ENCODE peak calls at places on chromosomes 13 and 19, in nine cellular contexts. W is right lobe of liver, S is endodermal cell, H is PC-9, V is upper lobe of left lung, R is cardiac fibroblast, Y is GM23338, M is PC-3, L is psoas muscle. C is an unnamed sample.

GRCh38 chr13:111114362-111115050 is 604 bp upstream of the ARHGEF7 start:
- DNase-seq in W (peak; percentile 55), S (peak; percentile 81), H (no peak), V (no peak), R (peak; percentile 48), Y (peak; percentile 68), M (no peak), L (peak; percentile 69), C (peak; percentile 61)

GRCh38 chr19:52474351-52475127 is 21.2 kb downstream of the ZNF578 start:
- DNase-seq in W (no peak), S (no peak), H (no peak), V (no peak), R (no peak), Y (no peak), M (no peak), L (no peak), C (no peak)

GRCh38 chr13:44763604-44764311 is 187.6 kb upstream of the TSC22D1 start:
- DNase-seq in W (no peak), S (no peak), H (no peak), V (no peak), R (no peak), Y (no peak), M (no peak), L (no peak), C (peak; percentile 28)

GRCh38 chr13:48808689-48809088 is 155.0 kb downstream of the CYSLTR2 start:
- DNase-seq in W (no peak), S (no peak), H (no peak), V (no peak), R (peak; percentile 40), Y (no peak), M (no peak), L (no peak), C (no peak)

GRCh38 chr19:32869369-32870153 is at the start of gene SLC7A9:
- DNase-seq in W (peak; percentile 48), S (no peak), H (no peak), V (no peak), R (no peak), Y (no peak), M (no peak), L (no peak), C (no peak)

GRCh38 chr13:66748712-66749111 is 481.4 kb downstream of the PCDH9 start:
- DNase-seq in W (no peak), S (no peak), H (no peak), V (no peak), R (peak; percentile 11), Y (no peak), M (no peak), L (no peak), C (peak; percentile 15)

GRCh38 chr19:54470991-54471782 is 1.9 kb downstream of the CDC42EP5 start:
- DNase-seq in W (no peak), S (peak; percentile 72), H (peak; percentile 43), V (peak; percentile 31), R (peak; percentile 48), Y (peak; percentile 69), M (no peak), L (peak; percentile 24), C (peak; percentile 47)

GRCh38 chr19:1992759-1993260 is 22.7 kb downstream of the BTBD2 start:
- DNase-seq in W (no peak), S (peak; percentile 90), H (no peak), V (no peak), R (peak; percentile 15), Y (peak; percentile 85), M (peak; percentile 13), L (no peak), C (peak; percentile 26)

GRCh38 chr13:45339867-45340266 is 1.1 kb downstream of the TPT1 start:
- DNase-seq in W (no peak), S (no peak), H (no peak), V (no peak), R (no peak), Y (no peak), M (no peak), L (no peak), C (no peak)

GRCh38 chr13:40484101-40484800 is 182.2 kb downstream of the FOXO1 start:
- DNase-seq in W (no peak), S (no peak), H (no peak), V (no peak), R (no peak), Y (no peak), M (no peak), L (no peak), C (no peak)

GRCh38 chr19:46482645-46483044 is 11.3 kb upstream of the PNMA8A start:
- DNase-seq in W (no peak), S (no peak), H (no peak), V (no peak), R (peak; percentile 61), Y (no peak), M (no peak), L (no peak), C (peak; percentile 77)

GRCh38 chr13:39144941-39145533 is 106.8 kb downstream of the NHLRC3 start:
- DNase-seq in W (peak; percentile 21), S (peak; percentile 83), H (peak; percentile 30), V (peak; percentile 26), R (peak; percentile 84), Y (peak; percentile 80), M (peak; percentile 65), L (peak; percentile 39), C (peak; percentile 76)

GRCh38 chr13:112849500-112849899 is 119.5 kb upstream of the MCF2L start:
- DNase-seq in W (no peak), S (no peak), H (no peak), V (peak; percentile 71), R (no peak), Y (no peak), M (peak; percentile 43), L (no peak), C (no peak)

GRCh38 chr13:40351537-40352384 is 314.7 kb downstream of the FOXO1 start:
- DNase-seq in W (no peak), S (no peak), H (no peak), V (no peak), R (no peak), Y (no peak), M (no peak), L (no peak), C (no peak)

GRCh38 chr13:94408300-94409036 is 71.0 kb downstream of the DCT start:
- DNase-seq in W (no peak), S (no peak), H (no peak), V (no peak), R (no peak), Y (no peak), M (no peak), L (no peak), C (no peak)

GRCh38 chr19:858868-859843 is at the start of gene CFD:
- DNase-seq in W (peak; percentile 58), S (no peak), H (peak; percentile 55), V (peak; percentile 69), R (no peak), Y (no peak), M (no peak), L (peak; percentile 76), C (no peak)

GRCh38 chr19:22604571-22605274 is 29.4 kb upstream of the ZNF492 start:
- DNase-seq in W (no peak), S (no peak), H (no peak), V (no peak), R (no peak), Y (no peak), M (no peak), L (no peak), C (no peak)

GRCh38 chr13:101640797-101641400 is 188.4 kb downstream of the ITGBL1 start:
- DNase-seq in W (no peak), S (no peak), H (no peak), V (no peak), R (peak; percentile 89), Y (no peak), M (peak; percentile 95), L (no peak), C (peak; percentile 81)

GRCh38 chr13:41548870-41549269 is 91.5 kb downstream of the RGCC start:
- DNase-seq in W (no peak), S (no peak), H (no peak), V (no peak), R (no peak), Y (no peak), M (no peak), L (no peak), C (no peak)

GRCh38 chr13:36088001-36088400 is 43.2 kb downstream of the DCLK1 start:
- DNase-seq in W (no peak), S (no peak), H (peak; percentile 1), V (no peak), R (no peak), Y (no peak), M (peak; percentile 20), L (no peak), C (peak; percentile 70)
- TF ChIP-seq CTCF in W (no peak), S (no peak), H (peak; percentile 19), V (no peak), R (no peak), Y (no peak), M (no peak), L (no peak), C (peak; percentile 25)

GRCh38 chr19:18869781-18870530 is 26.0 kb downstream of the CERS1 start:
- DNase-seq in W (no peak), S (peak; percentile 86), H (no peak), V (no peak), R (no peak), Y (peak; percentile 88), M (no peak), L (peak; percentile 17), C (no peak)
- H3K4me3 ChIP-seq in W (no peak overlapping the region), S (no peak overlapping the region), H (no peak overlapping the region), V (no peak overlapping the region), R (no peak overlapping the region), Y (peak overlapping the region; percentile 57), M (no peak overlapping the region), L (no peak overlapping the region), C (no peak overlapping the region)

GRCh38 chr13:99658266-99658991 is 157.2 kb downstream of the TM9SF2 start:
- DNase-seq in W (peak; percentile 63), S (peak; percentile 89), H (no peak), V (peak; percentile 38), R (peak; percentile 68), Y (peak; percentile 80), M (peak; percentile 6), L (peak; percentile 39), C (peak; percentile 24)
- TF ChIP-seq CTCF in W (peak; percentile 50), S (peak; percentile 64), H (no peak), V (no peak), R (peak; percentile 21), Y (peak; percentile 64), M (peak; percentile 28), L (peak; percentile 16), C (peak; percentile 31)

GRCh38 chr19:45058622-45059159 is 17.6 kb downstream of the ZNF296 start:
- DNase-seq in W (no peak), S (no peak), H (no peak), V (no peak), R (no peak), Y (no peak), M (no peak), L (no peak), C (no peak)

GRCh38 chr19:45056831-45057230 is 18.0 kb downstream of the CLASRP start:
- DNase-seq in W (no peak), S (no peak), H (no peak), V (no peak), R (no peak), Y (no peak), M (no peak), L (no peak), C (no peak)

GRCh38 chr19:45061965-45062364 is 14.3 kb downstream of the ZNF296 start:
- DNase-seq in W (no peak), S (no peak), H (no peak), V (no peak), R (no peak), Y (no peak), M (no peak), L (no peak), C (no peak)

GRCh38 chr19:45059258-45059965 is 16.9 kb downstream of the ZNF296 start:
- DNase-seq in W (peak; percentile 73), S (peak; percentile 98), H (peak; percentile 76), V (peak; percentile 74), R (peak; percentile 87), Y (peak; percentile 96), M (peak; percentile 73), L (peak; percentile 70), C (peak; percentile 87)

GRCh38 chr19:45057444-45057843 is 18.6 kb downstream of the CLASRP start:
- DNase-seq in W (no peak), S (no peak), H (no peak), V (no peak), R (no peak), Y (no peak), M (no peak), L (no peak), C (no peak)
- H3K4me3 ChIP-seq in W (no peak overlapping the region), S (no peak overlapping the region), H (no peak overlapping the region), V (no peak overlapping the region), R (no peak overlapping the region), Y (no peak overlapping the region), M (no peak overlapping the region), L (no peak overlapping the region), C (no peak overlapping the region)

C was measured in epithelial cell of esophagus.